ENCODE peak calls at places on chromosomes 4 and X, in nine cellular contexts. J is CD4-positive, alpha-beta T cell; F is glomerular endothelial cell; M is NCI-H146; Y is mammary epithelial cell; N is hypothalamus; H is prostate gland; C is PC-3; P is amniotic stem cell. V is an unnamed sample.

GRCh38 chr4:38132843-38133662 is 172.9 kb downstream of the PTTG2 start:
- DNase-seq in J (no peak), F (no peak), M (no peak), Y (no peak), N (no peak), H (no peak), C (no peak), P (no peak), V (no peak)

GRCh38 chrX:46305431-46305830 is 239.8 kb downstream of the ZNF674 start:
- DNase-seq in J (no peak), F (no peak), M (no peak), Y (no peak), N (no peak), H (no peak), C (no peak), P (no peak), V (no peak)

GRCh38 chr4:2417196-2417764 is 1.2 kb downstream of the ZFYVE28 start:
- DNase-seq in J (no peak), F (no peak), M (peak), Y (no peak), N (no peak), H (no peak), C (no peak), P (no peak), V (no peak)

GRCh38 chrX:101478366-101478765 is 6.9 kb upstream of the ARMCX4 start:
- DNase-seq in J (no peak), F (no peak), M (no peak), Y (no peak), N (no peak), H (no peak), C (no peak), P (no peak), V (no peak)

GRCh38 chr4:10283761-10284160 is 167.2 kb upstream of the WDR1 start:
- DNase-seq in J (no peak), F (no peak), M (no peak), Y (peak), N (no peak), H (no peak), C (no peak), P (no peak), V (no peak)

GRCh38 chr4:87974856-87975462 is 555 bp upstream of the SPP1 start:
- DNase-seq in J (no peak), F (no peak), M (no peak), Y (peak), N (no peak), H (no peak), C (peak), P (no peak), V (no peak)

GRCh38 chr4:10237131-10237530 is 120.5 kb upstream of the WDR1 start:
- DNase-seq in J (no peak), F (no peak), M (no peak), Y (no peak), N (no peak), H (no peak), C (no peak), P (no peak), V (no peak)

GRCh38 chr4:106898621-106899230 is 137.4 kb downstream of the DKK2 start:
- DNase-seq in J (no peak), F (peak), M (no peak), Y (peak), N (no peak), H (no peak), C (peak), P (peak), V (no peak)

GRCh38 chr4:161382655-161383054 is 781.1 kb downstream of the FSTL5 start:
- DNase-seq in J (no peak), F (no peak), M (no peak), Y (no peak), N (no peak), H (no peak), C (no peak), P (no peak), V (no peak)

GRCh38 chrX:49884290-49884862 is 5.1 kb downstream of the USP27X start:
- DNase-seq in J (peak), F (peak), M (peak), Y (peak), N (no peak), H (peak), C (peak), P (peak), V (peak)